ENCODE peak calls at places on chromosome 21, in five cellular contexts. One of them, this sample, is unnamed.

GRCh38 chr21:28943631-28944030 is 49.0 kb downstream of the LTN1 start:
- DNase-seq in dorsolateral prefrontal cortex: no peak
- DNase-seq in H9: no peak
- DNase-seq in heart right ventricle: no peak
- DNase-seq in tibial nerve: no peak
- DNase-seq in this sample: no peak

GRCh38 chr21:39705849-39706248 is 39.1 kb upstream of the IGSF5 start:
- DNase-seq in dorsolateral prefrontal cortex: no peak
- DNase-seq in H9: no peak
- DNase-seq in heart right ventricle: no peak
- DNase-seq in tibial nerve: no peak
- DNase-seq in this sample: no peak

GRCh38 chr21:39265603-39266002 is 47.8 kb downstream of the BRWD1 start:
- DNase-seq in dorsolateral prefrontal cortex: no peak
- DNase-seq in H9: no peak
- DNase-seq in heart right ventricle: no peak
- DNase-seq in tibial nerve: no peak
- DNase-seq in this sample: no peak

GRCh38 chr21:46549650-46550049 is 55.2 kb downstream of the S100B start:
- DNase-seq in dorsolateral prefrontal cortex: no peak
- DNase-seq in H9: no peak
- DNase-seq in heart right ventricle: no peak
- DNase-seq in tibial nerve: no peak
- DNase-seq in this sample: no peak

GRCh38 chr21:28776251-28776650 is 216.4 kb downstream of the LTN1 start:
- DNase-seq in dorsolateral prefrontal cortex: no peak
- DNase-seq in H9: no peak
- DNase-seq in heart right ventricle: no peak
- DNase-seq in tibial nerve: no peak
- DNase-seq in this sample: no peak

GRCh38 chr21:14630556-14631069 is 84.5 kb upstream of the SAMSN1 start:
- DNase-seq in dorsolateral prefrontal cortex: no peak
- DNase-seq in H9: no peak
- DNase-seq in heart right ventricle: no peak
- DNase-seq in tibial nerve: no peak
- DNase-seq in this sample: no peak

GRCh38 chr21:25903599-25903998 is 168.8 kb downstream of the GABPA start:
- DNase-seq in dorsolateral prefrontal cortex: no peak
- DNase-seq in H9: no peak
- DNase-seq in heart right ventricle: no peak
- DNase-seq in tibial nerve: no peak
- DNase-seq in this sample: no peak

GRCh38 chr21:25911730-25912401 is 177.1 kb downstream of the GABPA start:
- DNase-seq in dorsolateral prefrontal cortex: peak
- DNase-seq in H9: no peak
- DNase-seq in heart right ventricle: peak
- DNase-seq in tibial nerve: no peak
- DNase-seq in this sample: peak

GRCh38 chr21:26099610-26100219 is 70.9 kb downstream of the APP start:
- DNase-seq in dorsolateral prefrontal cortex: no peak
- DNase-seq in H9: no peak
- DNase-seq in heart right ventricle: no peak
- DNase-seq in tibial nerve: no peak
- DNase-seq in this sample: no peak

GRCh38 chr21:29105218-29105617 is 25.2 kb upstream of the MAP3K7CL start:
- DNase-seq in dorsolateral prefrontal cortex: no peak
- DNase-seq in H9: no peak
- DNase-seq in heart right ventricle: no peak
- DNase-seq in tibial nerve: no peak
- DNase-seq in this sample: no peak

GRCh38 chr21:42466700-42467612 is 29.1 kb downstream of the RSPH1 start:
- DNase-seq in dorsolateral prefrontal cortex: no peak
- DNase-seq in H9: peak
- DNase-seq in heart right ventricle: no peak
- DNase-seq in tibial nerve: no peak
- DNase-seq in this sample: peak

GRCh38 chr21:25313891-25314646 is 293.2 kb downstream of the MRPL39 start:
- DNase-seq in dorsolateral prefrontal cortex: no peak
- DNase-seq in H9: no peak
- DNase-seq in heart right ventricle: no peak
- DNase-seq in tibial nerve: no peak
- DNase-seq in this sample: no peak

GRCh38 chr21:28454978-28455600 is 537.6 kb downstream of the LTN1 start:
- DNase-seq in dorsolateral prefrontal cortex: no peak
- DNase-seq in H9: no peak
- DNase-seq in heart right ventricle: no peak
- DNase-seq in tibial nerve: no peak
- DNase-seq in this sample: no peak

GRCh38 chr21:16377857-16378256 is 648.1 kb downstream of the USP25 start:
- DNase-seq in dorsolateral prefrontal cortex: no peak
- DNase-seq in H9: no peak
- DNase-seq in heart right ventricle: no peak
- DNase-seq in tibial nerve: no peak
- DNase-seq in this sample: no peak

GRCh38 chr21:42518216-42518615 is 4.6 kb downstream of the SLC37A1 start:
- DNase-seq in dorsolateral prefrontal cortex: no peak
- DNase-seq in H9: no peak
- DNase-seq in heart right ventricle: no peak
- DNase-seq in tibial nerve: no peak
- DNase-seq in this sample: no peak

GRCh38 chr21:46457801-46458314 is 833 bp upstream of the DIP2A start:
- DNase-seq in dorsolateral prefrontal cortex: peak
- DNase-seq in H9: peak
- DNase-seq in heart right ventricle: peak
- DNase-seq in tibial nerve: peak
- DNase-seq in this sample: no peak

GRCh38 chr21:40047993-40048730 is 180.9 kb downstream of the PCP4 start:
- DNase-seq in dorsolateral prefrontal cortex: no peak
- DNase-seq in H9: no peak
- DNase-seq in heart right ventricle: no peak
- DNase-seq in tibial nerve: no peak
- DNase-seq in this sample: no peak

GRCh38 chr21:39869141-39869818 is 2.0 kb downstream of the PCP4 start:
- DNase-seq in dorsolateral prefrontal cortex: no peak
- DNase-seq in H9: no peak
- DNase-seq in heart right ventricle: no peak
- DNase-seq in tibial nerve: no peak
- DNase-seq in this sample: no peak

GRCh38 chr21:17967319-17967718 is 148.2 kb upstream of the C21orf91 start:
- DNase-seq in dorsolateral prefrontal cortex: no peak
- DNase-seq in H9: no peak
- DNase-seq in heart right ventricle: no peak
- DNase-seq in tibial nerve: no peak
- DNase-seq in this sample: no peak

GRCh38 chr21:41777934-41778815 is 11.3 kb upstream of the RIPK4 start:
- DNase-seq in dorsolateral prefrontal cortex: peak
- DNase-seq in H9: peak
- DNase-seq in heart right ventricle: peak
- DNase-seq in tibial nerve: peak
- DNase-seq in this sample: peak

GRCh38 chr21:15291621-15292266 is 226.9 kb upstream of the NRIP1 start:
- DNase-seq in dorsolateral prefrontal cortex: no peak
- DNase-seq in H9: no peak
- DNase-seq in heart right ventricle: no peak
- DNase-seq in tibial nerve: no peak
- DNase-seq in this sample: no peak

GRCh38 chr21:15421947-15422346 is 307.8 kb upstream of the USP25 start:
- DNase-seq in dorsolateral prefrontal cortex: no peak
- DNase-seq in H9: no peak
- DNase-seq in heart right ventricle: no peak
- DNase-seq in tibial nerve: no peak
- DNase-seq in this sample: no peak

GRCh38 chr21:46040707-46041106 is 57.2 kb upstream of the COL6A2 start:
- DNase-seq in dorsolateral prefrontal cortex: no peak
- DNase-seq in H9: no peak
- DNase-seq in heart right ventricle: no peak
- DNase-seq in tibial nerve: no peak
- DNase-seq in this sample: no peak

GRCh38 chr21:41875086-41875485 is 4.1 kb downstream of the PRDM15 start:
- DNase-seq in dorsolateral prefrontal cortex: no peak
- DNase-seq in H9: no peak
- DNase-seq in heart right ventricle: no peak
- DNase-seq in tibial nerve: no peak
- DNase-seq in this sample: no peak

GRCh38 chr21:10425856-10426255 is 95.5 kb upstream of the TPTE start:
- DNase-seq in dorsolateral prefrontal cortex: no peak
- DNase-seq in H9: no peak
- DNase-seq in heart right ventricle: no peak
- DNase-seq in tibial nerve: no peak
- DNase-seq in this sample: no peak

GRCh38 chr21:46561448-46562095 is 43.3 kb downstream of the S100B start:
- DNase-seq in dorsolateral prefrontal cortex: no peak
- DNase-seq in H9: no peak
- DNase-seq in heart right ventricle: no peak
- DNase-seq in tibial nerve: no peak
- DNase-seq in this sample: no peak

GRCh38 chr21:42784276-42784675 is 95.1 kb downstream of the WDR4 start:
- DNase-seq in dorsolateral prefrontal cortex: no peak
- DNase-seq in H9: no peak
- DNase-seq in heart right ventricle: no peak
- DNase-seq in tibial nerve: no peak
- DNase-seq in this sample: no peak

GRCh38 chr21:16280731-16281130 is 550.9 kb downstream of the USP25 start:
- DNase-seq in dorsolateral prefrontal cortex: no peak
- DNase-seq in H9: no peak
- DNase-seq in heart right ventricle: no peak
- DNase-seq in tibial nerve: no peak
- DNase-seq in this sample: no peak

DNA sequence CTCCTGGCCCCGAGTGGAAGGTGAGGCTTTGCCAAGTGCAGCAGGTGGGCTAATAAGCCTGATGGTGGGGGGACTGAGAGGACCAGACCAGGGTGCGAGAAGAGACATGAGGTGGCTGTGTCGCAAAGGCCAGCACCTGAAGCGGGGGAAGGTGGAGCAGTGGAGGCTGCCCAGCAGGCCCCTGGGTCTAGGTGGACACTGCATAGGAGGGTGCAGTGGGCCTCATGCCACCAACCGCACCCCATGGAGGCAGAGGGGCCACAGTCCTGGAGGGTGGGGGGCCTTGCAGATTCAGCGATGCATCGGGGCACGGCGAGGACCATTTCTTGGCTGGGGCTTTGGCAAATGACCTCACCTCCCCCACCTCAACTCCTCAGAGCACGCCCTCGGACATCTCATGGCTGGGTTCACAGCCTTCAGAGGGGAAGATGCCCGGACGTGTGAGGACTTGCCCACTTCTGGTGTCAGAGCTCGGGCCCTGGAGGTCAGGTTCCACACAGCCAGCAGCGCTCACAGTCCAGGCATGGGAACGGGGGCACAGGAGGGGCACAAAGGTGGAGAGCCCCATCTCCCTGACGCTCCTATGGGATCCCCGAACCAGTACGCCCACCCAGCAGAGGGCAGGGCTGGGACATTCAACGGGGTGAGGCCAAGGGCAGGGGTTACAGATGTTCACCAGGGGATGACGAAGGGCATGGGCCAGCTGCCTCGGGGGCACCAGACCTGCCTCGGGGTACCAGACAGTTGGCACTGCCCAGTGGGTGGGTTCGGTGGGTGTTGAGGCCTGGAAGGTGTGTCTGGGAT is 35.4 kb downstream of the UBE2G2 start:
- DNase-seq in dorsolateral prefrontal cortex: no peak
- DNase-seq in H9: no peak
- DNase-seq in heart right ventricle: no peak
- DNase-seq in tibial nerve: no peak
- DNase-seq in this sample: no peak
- H3K27ac ChIP-seq in dorsolateral prefrontal cortex: no peak
- H3K27ac ChIP-seq in H9: no peak
- H3K27ac ChIP-seq in heart right ventricle: no peak
- H3K27ac ChIP-seq in tibial nerve: no peak
- H3K27ac ChIP-seq in this sample: no peak

DNA sequence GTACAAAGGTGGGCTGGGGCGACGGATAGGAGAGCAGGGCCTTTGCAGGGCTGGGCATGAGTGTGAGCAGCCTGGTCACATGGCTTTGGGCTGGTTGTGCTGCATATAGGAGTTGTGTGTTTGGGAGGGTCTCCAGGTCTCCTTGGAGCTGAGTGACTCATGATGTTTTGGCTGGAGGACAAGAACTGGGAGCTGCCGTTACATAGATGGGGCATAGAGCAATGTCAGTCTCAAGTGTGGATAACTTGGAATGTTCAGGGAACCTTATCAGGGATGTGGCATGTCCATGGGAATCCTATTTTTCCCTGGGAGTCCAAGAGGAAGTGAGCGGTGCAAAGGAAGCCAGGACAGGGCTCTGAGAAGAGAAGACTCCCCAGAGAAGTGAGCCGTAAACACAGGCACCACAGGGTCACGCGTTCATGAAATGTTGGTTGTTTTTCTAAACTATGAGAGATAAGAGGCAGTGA is 136.4 kb upstream of the KCNE2 start:
- DNase-seq in dorsolateral prefrontal cortex: no peak
- DNase-seq in H9: no peak
- DNase-seq in heart right ventricle: no peak
- DNase-seq in tibial nerve: no peak
- DNase-seq in this sample: no peak
- H3K27ac ChIP-seq in dorsolateral prefrontal cortex: no peak
- H3K27ac ChIP-seq in H9: no peak
- H3K27ac ChIP-seq in heart right ventricle: no peak
- H3K27ac ChIP-seq in tibial nerve: no peak
- H3K27ac ChIP-seq in this sample: no peak

GRCh38 chr21:33455858-33456446 is 23.8 kb downstream of the TMEM50B start:
- DNase-seq in dorsolateral prefrontal cortex: no peak
- DNase-seq in H9: no peak
- DNase-seq in heart right ventricle: no peak
- DNase-seq in tibial nerve: no peak
- DNase-seq in this sample: no peak

GRCh38 chr21:33449650-33450049 is 30.1 kb downstream of the TMEM50B start:
- DNase-seq in dorsolateral prefrontal cortex: no peak
- DNase-seq in H9: no peak
- DNase-seq in heart right ventricle: no peak
- DNase-seq in tibial nerve: no peak
- DNase-seq in this sample: no peak

GRCh38 chr21:33451634-33452071 is 28.1 kb downstream of the TMEM50B start:
- DNase-seq in dorsolateral prefrontal cortex: no peak
- DNase-seq in H9: no peak
- DNase-seq in heart right ventricle: no peak
- DNase-seq in tibial nerve: no peak
- DNase-seq in this sample: no peak

DNA sequence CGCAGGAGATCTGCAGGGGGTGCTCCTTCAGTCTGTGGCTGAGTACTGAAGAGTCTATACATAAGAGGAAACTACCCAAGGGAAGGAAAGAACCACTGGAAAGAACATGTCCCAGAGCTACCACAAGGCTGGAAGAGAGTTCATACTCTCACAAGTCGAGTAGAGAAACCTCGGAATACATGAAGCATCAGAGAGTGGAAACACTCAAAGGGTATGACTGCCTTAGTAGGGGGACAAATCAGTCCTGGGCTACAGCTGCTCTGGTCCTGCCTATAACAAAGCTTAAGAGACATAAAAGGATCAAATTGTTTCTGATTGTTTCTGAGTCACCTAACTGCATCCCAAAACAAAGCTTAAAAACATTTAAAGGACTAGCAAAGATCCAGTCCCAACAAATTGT is 27.4 kb downstream of the TMEM50B start:
- DNase-seq in dorsolateral prefrontal cortex: no peak
- DNase-seq in H9: no peak
- DNase-seq in heart right ventricle: no peak
- DNase-seq in tibial nerve: no peak
- DNase-seq in this sample: no peak
- H3K27ac ChIP-seq in dorsolateral prefrontal cortex: no peak
- H3K27ac ChIP-seq in H9: no peak
- H3K27ac ChIP-seq in heart right ventricle: no peak
- H3K27ac ChIP-seq in tibial nerve: no peak
- H3K27ac ChIP-seq in this sample: no peak

GRCh38 chr21:35303085-35303484 is 254.0 kb upstream of the RUNX1 start:
- DNase-seq in dorsolateral prefrontal cortex: no peak
- DNase-seq in H9: no peak
- DNase-seq in heart right ventricle: no peak
- DNase-seq in tibial nerve: no peak
- DNase-seq in this sample: no peak
- H3K27ac ChIP-seq in dorsolateral prefrontal cortex: no peak
- H3K27ac ChIP-seq in H9: no peak
- H3K27ac ChIP-seq in heart right ventricle: no peak
- H3K27ac ChIP-seq in tibial nerve: no peak
- H3K27ac ChIP-seq in this sample: no peak

This sample was measured in caudate nucleus.